ENCODE peak calls at places on chromosomes 6 and 20, in ten cellular contexts. One of them, this sample, is unnamed. For H3K4me1, the result is how much of the 10 kb centered on the place peaks cover.

GRCh38 chr6:62570372-62570771 is 284.3 kb upstream of the KHDRBS2 start:
- DNase-seq in heart left ventricle: no peak
- DNase-seq in PC-3: no peak
- DNase-seq in trophoblast cell: no peak
- DNase-seq in aorta: no peak
- DNase-seq in hepatocyte: no peak
- DNase-seq in endothelial cell of umbilical vein: no peak
- DNase-seq in left lung: no peak
- DNase-seq in ovary: no peak
- DNase-seq in body of pancreas: no peak
- DNase-seq in this sample: no peak

GRCh38 chr6:138087549-138087948 is 19.7 kb downstream of the PERP start:
- DNase-seq in endothelial cell of umbilical vein: no peak
- DNase-seq in heart left ventricle: no peak
- DNase-seq in body of pancreas: no peak
- DNase-seq in PC-3: peak
- DNase-seq in hepatocyte: no peak
- DNase-seq in left lung: no peak
- DNase-seq in aorta: no peak
- DNase-seq in trophoblast cell: peak
- DNase-seq in ovary: no peak
- DNase-seq in this sample: peak

GRCh38 chr6:159061146-159061545 is 16.4 kb upstream of the TAGAP start:
- DNase-seq in aorta: no peak
- DNase-seq in left lung: no peak
- DNase-seq in trophoblast cell: no peak
- DNase-seq in body of pancreas: no peak
- DNase-seq in PC-3: no peak
- DNase-seq in endothelial cell of umbilical vein: no peak
- DNase-seq in heart left ventricle: no peak
- DNase-seq in hepatocyte: no peak
- DNase-seq in ovary: no peak
- DNase-seq in this sample: no peak

GRCh38 chr6:73285674-73286283 is 22.8 kb upstream of the KHDC1 start:
- DNase-seq in left lung: no peak
- DNase-seq in aorta: no peak
- DNase-seq in ovary: no peak
- DNase-seq in trophoblast cell: peak
- DNase-seq in body of pancreas: no peak
- DNase-seq in endothelial cell of umbilical vein: peak
- DNase-seq in heart left ventricle: no peak
- DNase-seq in PC-3: peak
- DNase-seq in hepatocyte: peak
- DNase-seq in this sample: peak

GRCh38 chr6:160337301-160337700 is 10.9 kb upstream of the SLC22A3 start:
- DNase-seq in heart left ventricle: no peak
- DNase-seq in aorta: no peak
- DNase-seq in hepatocyte: no peak
- DNase-seq in ovary: no peak
- DNase-seq in left lung: no peak
- DNase-seq in endothelial cell of umbilical vein: no peak
- DNase-seq in trophoblast cell: peak
- DNase-seq in body of pancreas: no peak
- DNase-seq in PC-3: peak
- DNase-seq in this sample: no peak

GRCh38 chr20:53706008-53706481 is 112.4 kb upstream of the ZNF217 start:
- DNase-seq in ovary: no peak
- DNase-seq in left lung: no peak
- DNase-seq in trophoblast cell: peak
- DNase-seq in PC-3: peak
- DNase-seq in aorta: no peak
- DNase-seq in body of pancreas: no peak
- DNase-seq in heart left ventricle: no peak
- DNase-seq in hepatocyte: no peak
- DNase-seq in endothelial cell of umbilical vein: no peak
- DNase-seq in this sample: no peak

GRCh38 chr20:59571591-59572314 is 32.6 kb upstream of the PHACTR3 start:
- DNase-seq in body of pancreas: peak
- DNase-seq in left lung: no peak
- DNase-seq in PC-3: peak
- DNase-seq in endothelial cell of umbilical vein: peak
- DNase-seq in ovary: peak
- DNase-seq in aorta: peak
- DNase-seq in heart left ventricle: peak
- DNase-seq in trophoblast cell: peak
- DNase-seq in hepatocyte: peak
- DNase-seq in this sample: peak

GRCh38 chr6:83153958-83154357 is 39.1 kb downstream of the PGM3 start:
- DNase-seq in left lung: no peak
- DNase-seq in endothelial cell of umbilical vein: no peak
- DNase-seq in hepatocyte: peak
- DNase-seq in PC-3: no peak
- DNase-seq in trophoblast cell: peak
- DNase-seq in heart left ventricle: no peak
- DNase-seq in aorta: no peak
- DNase-seq in ovary: no peak
- DNase-seq in body of pancreas: no peak
- DNase-seq in this sample: no peak

GRCh38 chr6:16669227-16669626 is 92.0 kb downstream of the ATXN1 start:
- DNase-seq in PC-3: peak
- DNase-seq in hepatocyte: no peak
- DNase-seq in trophoblast cell: no peak
- DNase-seq in aorta: no peak
- DNase-seq in ovary: no peak
- DNase-seq in left lung: no peak
- DNase-seq in body of pancreas: no peak
- DNase-seq in endothelial cell of umbilical vein: peak
- DNase-seq in heart left ventricle: no peak
- DNase-seq in this sample: peak

GRCh38 chr6:113019176-113019575 is 672.0 kb downstream of the RFPL4B start:
- DNase-seq in aorta: no peak
- DNase-seq in heart left ventricle: no peak
- DNase-seq in PC-3: no peak
- DNase-seq in endothelial cell of umbilical vein: no peak
- DNase-seq in body of pancreas: no peak
- DNase-seq in trophoblast cell: no peak
- DNase-seq in ovary: no peak
- DNase-seq in left lung: no peak
- DNase-seq in hepatocyte: no peak
- DNase-seq in this sample: no peak

GRCh38 chr6:142846459-142846831 is 98.5 kb downstream of the HIVEP2 start:
- DNase-seq in PC-3: peak
- DNase-seq in hepatocyte: no peak
- DNase-seq in trophoblast cell: peak
- DNase-seq in aorta: no peak
- DNase-seq in endothelial cell of umbilical vein: no peak
- DNase-seq in ovary: no peak
- DNase-seq in body of pancreas: no peak
- DNase-seq in left lung: no peak
- DNase-seq in heart left ventricle: no peak
- DNase-seq in this sample: no peak

GRCh38 chr20:62581308-62581707 is 61.0 kb upstream of the SLCO4A1 start:
- DNase-seq in left lung: no peak
- DNase-seq in ovary: no peak
- DNase-seq in heart left ventricle: peak
- DNase-seq in body of pancreas: no peak
- DNase-seq in trophoblast cell: no peak
- DNase-seq in hepatocyte: no peak
- DNase-seq in aorta: no peak
- DNase-seq in PC-3: no peak
- DNase-seq in endothelial cell of umbilical vein: no peak
- DNase-seq in this sample: no peak

DNA sequence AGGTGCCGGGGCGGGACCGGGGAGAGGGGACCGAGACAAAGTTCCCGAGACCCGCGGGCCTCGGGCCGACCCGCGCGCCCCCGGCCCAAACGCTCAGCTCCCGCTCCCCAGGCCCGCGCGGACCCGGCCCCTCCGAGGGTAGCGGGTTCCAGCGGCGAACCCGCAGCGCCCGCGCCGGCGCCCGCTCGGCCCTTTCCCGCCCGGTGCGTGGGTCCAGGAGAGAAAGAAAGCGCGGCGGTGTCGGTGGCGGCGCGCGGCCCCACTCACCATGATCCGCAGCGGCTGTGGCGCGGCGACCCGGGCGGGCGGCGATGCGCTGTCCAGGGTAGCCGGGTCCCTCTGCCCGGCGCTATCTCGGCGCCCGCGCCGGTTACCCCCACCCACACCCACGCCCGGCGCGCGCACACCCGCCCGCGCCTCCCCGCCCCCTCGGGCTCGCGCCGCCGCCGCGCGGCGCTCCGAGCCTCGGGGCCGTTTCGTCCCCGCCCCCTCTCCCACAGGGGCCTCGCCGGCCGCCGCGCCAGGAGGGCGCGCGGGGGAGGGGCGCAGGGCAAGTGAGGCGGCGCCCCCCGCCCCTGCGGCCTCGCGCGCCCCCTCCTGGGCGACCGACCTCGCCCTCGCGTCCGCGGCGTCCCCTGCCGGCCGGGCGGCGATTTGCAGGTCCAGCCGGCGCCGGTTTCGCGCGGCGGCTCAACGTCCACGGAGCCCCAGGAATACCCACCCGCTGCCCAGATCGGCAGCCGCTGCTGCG is at the start of gene ELOVL2:
- DNase-seq in body of pancreas: peak
- DNase-seq in trophoblast cell: peak
- DNase-seq in hepatocyte: peak
- DNase-seq in left lung: peak
- DNase-seq in endothelial cell of umbilical vein: peak
- DNase-seq in heart left ventricle: peak
- DNase-seq in ovary: peak
- DNase-seq in aorta: no peak
- DNase-seq in PC-3: peak
- DNase-seq in this sample: no peak
- H3K4me3 ChIP-seq in body of pancreas: peak
- H3K4me3 ChIP-seq in trophoblast cell: peak
- H3K4me3 ChIP-seq in hepatocyte: peak
- H3K4me3 ChIP-seq in left lung: peak
- H3K4me3 ChIP-seq in endothelial cell of umbilical vein: peak
- H3K4me3 ChIP-seq in heart left ventricle: peak
- H3K4me3 ChIP-seq in ovary: peak
- H3K4me3 ChIP-seq in aorta: peak
- H3K4me3 ChIP-seq in PC-3: peak
- H3K4me3 ChIP-seq in this sample: peak

GRCh38 chr6:121652223-121652622 is 216.8 kb downstream of the GJA1 start:
- DNase-seq in endothelial cell of umbilical vein: peak
- DNase-seq in body of pancreas: no peak
- DNase-seq in ovary: no peak
- DNase-seq in trophoblast cell: no peak
- DNase-seq in aorta: no peak
- DNase-seq in hepatocyte: no peak
- DNase-seq in heart left ventricle: no peak
- DNase-seq in PC-3: no peak
- DNase-seq in left lung: no peak
- DNase-seq in this sample: no peak
- H3K27ac ChIP-seq in endothelial cell of umbilical vein: peak
- H3K27ac ChIP-seq in body of pancreas: no peak
- H3K27ac ChIP-seq in ovary: no peak
- H3K27ac ChIP-seq in trophoblast cell: no peak
- H3K27ac ChIP-seq in aorta: no peak
- H3K27ac ChIP-seq in hepatocyte: peak
- H3K27ac ChIP-seq in heart left ventricle: peak
- H3K27ac ChIP-seq in PC-3: no peak
- H3K27ac ChIP-seq in left lung: peak
- H3K27ac ChIP-seq in this sample: no peak

GRCh38 chr20:25310921-25311728 is 63.2 kb downstream of the PYGB start:
- DNase-seq in trophoblast cell: no peak
- DNase-seq in body of pancreas: peak
- DNase-seq in ovary: no peak
- DNase-seq in PC-3: peak
- DNase-seq in hepatocyte: no peak
- DNase-seq in endothelial cell of umbilical vein: no peak
- DNase-seq in heart left ventricle: no peak
- DNase-seq in left lung: no peak
- DNase-seq in aorta: peak
- DNase-seq in this sample: no peak
- H3K4me1 ChIP-seq in trophoblast cell: under half
- H3K4me1 ChIP-seq in body of pancreas: under half
- H3K4me1 ChIP-seq in ovary: under half
- H3K4me1 ChIP-seq in PC-3: under half
- H3K4me1 ChIP-seq in hepatocyte: under half
- H3K4me1 ChIP-seq in endothelial cell of umbilical vein: under half
- H3K4me1 ChIP-seq in heart left ventricle: under half
- H3K4me1 ChIP-seq in left lung: under half
- H3K4me1 ChIP-seq in aorta: under half
- H3K4me1 ChIP-seq in this sample: under half

DNA sequence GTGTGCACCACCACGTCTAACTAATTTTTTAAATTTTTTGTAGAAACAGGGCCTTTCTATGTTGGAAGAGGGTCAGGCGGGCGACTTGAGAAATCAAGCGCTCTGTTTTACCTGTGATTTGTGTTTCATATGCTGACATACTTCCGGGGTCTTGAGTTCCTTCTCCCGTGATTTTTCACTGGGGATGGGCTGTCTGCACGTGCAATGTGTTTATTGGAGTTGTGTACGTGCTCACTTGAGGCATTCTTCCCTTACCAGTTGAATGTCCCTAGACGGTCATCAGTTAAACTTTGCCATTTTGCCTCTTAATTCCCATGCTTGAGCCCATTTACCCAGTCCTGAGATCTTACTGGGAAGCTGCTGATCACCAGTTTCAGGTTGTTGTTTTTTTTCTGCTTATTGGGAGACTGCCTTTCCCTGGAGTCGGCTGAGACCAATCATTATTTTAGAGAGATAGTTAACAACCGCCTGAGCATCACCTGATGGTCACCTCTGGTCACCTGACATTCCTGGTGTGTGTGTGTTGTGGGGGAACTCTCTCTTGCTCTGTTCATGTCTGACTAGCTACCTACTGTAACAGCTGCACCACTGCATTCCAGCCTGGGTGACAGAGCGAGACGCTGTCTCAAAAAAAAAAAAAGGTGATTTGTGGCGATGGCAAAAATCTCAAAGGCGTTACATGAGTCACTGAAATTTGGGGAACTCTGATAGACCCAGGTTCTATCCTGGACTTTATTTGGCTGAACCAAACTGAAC is 34.8 kb upstream of the NCOA3 start:
- DNase-seq in heart left ventricle: no peak
- DNase-seq in endothelial cell of umbilical vein: no peak
- DNase-seq in trophoblast cell: peak
- DNase-seq in body of pancreas: no peak
- DNase-seq in hepatocyte: no peak
- DNase-seq in PC-3: no peak
- DNase-seq in ovary: no peak
- DNase-seq in aorta: no peak
- DNase-seq in left lung: no peak
- DNase-seq in this sample: no peak
- H3K4me3 ChIP-seq in heart left ventricle: no peak
- H3K4me3 ChIP-seq in endothelial cell of umbilical vein: no peak
- H3K4me3 ChIP-seq in trophoblast cell: no peak
- H3K4me3 ChIP-seq in body of pancreas: no peak
- H3K4me3 ChIP-seq in hepatocyte: no peak
- H3K4me3 ChIP-seq in PC-3: no peak
- H3K4me3 ChIP-seq in ovary: no peak
- H3K4me3 ChIP-seq in aorta: no peak
- H3K4me3 ChIP-seq in left lung: no peak
- H3K4me3 ChIP-seq in this sample: no peak